ENCODE peak calls at places on chromosome 12, in five cellular contexts. T, V, D, N and E are unnamed samples.

GRCh38 chr12:113262710-113263109 is 41.4 kb downstream of the TPCN1 start:
- ATAC-seq in N (no peak), T (no peak), V (no peak), D (no peak), E (peak; percentile 17)

GRCh38 chr12:69726922-69727321 is 11.7 kb upstream of the RAB3IP start:
- ATAC-seq in D (no peak), N (no peak), V (no peak), T (no peak), E (no peak)

GRCh38 chr12:11863478-11863906 is 207.2 kb upstream of the BCL2L14 start:
- ATAC-seq in N (no peak), T (peak; percentile 64), D (no peak), V (no peak), E (peak; percentile 84)

GRCh38 chr12:6133642-6134041 is 9.2 kb upstream of the VWF start:
- ATAC-seq in N (no peak), T (no peak), V (no peak), D (no peak), E (no peak)

GRCh38 chr12:89417246-89417977 is 65.1 kb upstream of the DUSP6 start:
- ATAC-seq in N (no peak), T (no peak), V (no peak), D (no peak), E (no peak)

GRCh38 chr12:66803972-66804371 is 125.1 kb upstream of the GRIP1 start:
- ATAC-seq in V (no peak), D (no peak), T (no peak), N (no peak), E (no peak)

GRCh38 chr12:71767183-71767582 is 12.5 kb downstream of the RAB21 start:
- ATAC-seq in D (no peak), V (no peak), N (no peak), T (no peak), E (no peak)

GRCh38 chr12:50627491-50627890 is 122.7 kb downstream of the DIP2B start:
- ATAC-seq in T (no peak), V (no peak), D (no peak), N (no peak), E (no peak)

GRCh38 chr12:89514751-89515150 is 9.8 kb downstream of the GALNT4 start:
- ATAC-seq in V (no peak), T (no peak), N (peak; percentile 85), D (no peak), E (no peak)

GRCh38 chr12:115185529-115185928 is 501.6 kb upstream of the TBX3 start:
- ATAC-seq in D (no peak), N (no peak), T (peak; percentile 35), V (no peak), E (no peak)

GRCh38 chr12:21502164-21502496 is 541 bp downstream of the GOLT1B start:
- ATAC-seq in V (no peak), N (peak; percentile 30), T (peak; percentile 11), D (peak; percentile 54), E (no peak)

GRCh38 chr12:122691566-122691965 is 11.6 kb downstream of the HCAR2 start:
- ATAC-seq in D (no peak), T (no peak), N (no peak), V (no peak), E (no peak)

GRCh38 chr12:108915632-108916133 is 35.8 kb downstream of the DAO start:
- ATAC-seq in D (peak; percentile 82), V (no peak), T (no peak), N (no peak), E (no peak)

GRCh38 chr12:6943387-6943718 is 263 bp upstream of the RNU7-1 start:
- ATAC-seq in T (peak; percentile 71), N (peak; percentile 46), V (peak; percentile 31), D (peak; percentile 73), E (peak; percentile 76)

GRCh38 chr12:113327000-113327399 is 7.9 kb downstream of the SLC8B1 start:
- ATAC-seq in N (peak; percentile 62), V (no peak), D (no peak), T (no peak), E (no peak)

GRCh38 chr12:78891646-78892353 is 27.2 kb downstream of the SYT1 start:
- ATAC-seq in T (no peak), D (no peak), V (no peak), N (no peak), E (no peak)

GRCh38 chr12:102548543-102548942 is 68.2 kb upstream of the IGF1 start:
- ATAC-seq in T (no peak), V (no peak), D (no peak), N (no peak), E (no peak)

GRCh38 chr12:59375633-59376032 is 220.2 kb upstream of the SLC16A7 start:
- ATAC-seq in N (no peak), D (no peak), T (no peak), V (no peak), E (no peak)

GRCh38 chr12:123243851-123244250 is 10.6 kb downstream of the MTRFR start:
- ATAC-seq in T (no peak), D (no peak), N (no peak), V (peak; percentile 38), E (no peak)

GRCh38 chr12:126198966-126199692 is 1133.9 kb downstream of the AACS start:
- ATAC-seq in D (no peak), T (no peak), N (no peak), V (no peak), E (no peak)

GRCh38 chr12:78880078-78880477 is 15.5 kb downstream of the SYT1 start:
- ATAC-seq in T (no peak), V (no peak), D (no peak), N (no peak), E (no peak)

GRCh38 chr12:122235741-122236140 is 9.9 kb upstream of the DIABLO start:
- ATAC-seq in N (no peak), T (no peak), V (peak; percentile 76), D (no peak), E (no peak)

GRCh38 chr12:2435511-2435910 is 359.3 kb upstream of the FKBP4 start:
- ATAC-seq in V (no peak), T (no peak), N (no peak), D (no peak), E (no peak)

GRCh38 chr12:6116481-6117021 is 7.9 kb downstream of the VWF start:
- ATAC-seq in N (no peak), V (peak; percentile 49), D (no peak), T (peak; percentile 21), E (peak; percentile 63)

GRCh38 chr12:119681953-119682352 is 14.0 kb downstream of the PRKAB1 start:
- ATAC-seq in N (peak; percentile 93), T (no peak), V (no peak), D (peak; percentile 17), E (no peak)

GRCh38 chr12:94649349-94650142 is 811 bp downstream of the TMCC3 start:
- ATAC-seq in D (no peak), T (peak; percentile 77), N (peak; percentile 64), V (peak; percentile 86), E (peak; percentile 68)

GRCh38 chr12:108542320-108542719 is 18.7 kb downstream of the SART3 start:
- ATAC-seq in N (no peak), V (no peak), D (no peak), T (no peak), E (no peak)

GRCh38 chr12:646303-647038 is 16.8 kb downstream of the NINJ2 start:
- ATAC-seq in V (peak; percentile 89), T (peak; percentile 42), N (no peak), D (peak; percentile 8), E (peak; percentile 60)

GRCh38 chr12:65779091-65779642 is 45.1 kb upstream of the HMGA2 start:
- ATAC-seq in V (no peak), N (no peak), D (no peak), T (no peak), E (no peak)

GRCh38 chr12:6202846-6203245 is 2.6 kb downstream of the CD9 start:
- ATAC-seq in T (no peak), D (no peak), V (no peak), N (no peak), E (no peak)

GRCh38 chr12:51322452-51322851 is 1.5 kb downstream of the BIN2 start:
- ATAC-seq in V (no peak), N (peak; percentile 40), D (no peak), T (no peak), E (no peak)

GRCh38 chr12:29149691-29150382 is 759 bp downstream of the FAR2 start:
- ATAC-seq in T (peak; percentile 24), D (peak; percentile 36), V (no peak), N (no peak), E (peak; percentile 14)

GRCh38 chr12:3105690-3106479 is 28.7 kb downstream of the TSPAN9 start:
- ATAC-seq in D (no peak), V (no peak), N (no peak), T (peak; percentile 24), E (no peak)

GRCh38 chr12:4015225-4016076 is 142.3 kb upstream of the PARP11 start:
- ATAC-seq in N (no peak), D (no peak), V (peak; percentile 93), T (peak; percentile 16), E (no peak)

GRCh38 chr12:12442548-12443071 is 85.7 kb downstream of the BORCS5 start:
- ATAC-seq in V (no peak), N (no peak), D (no peak), T (no peak), E (peak; percentile 62)

GRCh38 chr12:116880817-116881324 is 370 bp downstream of the HRK start:
- ATAC-seq in T (no peak), D (peak; percentile 93), V (peak; percentile 93), N (peak; percentile 93), E (peak; percentile 58)
- TF ChIP-seq POLR2AphosphoS5 in T (no peak), D (no peak), V (no peak), N (no peak), E (no peak)

GRCh38 chr12:47804177-47804576 is 15.5 kb downstream of the HDAC7 start:
- ATAC-seq in V (no peak), T (no peak), D (no peak), N (no peak), E (no peak)
- H3K4me1 ChIP-seq in V (no peaks in the 10 kb centered on the region), T (peaks cover 100% of the 10 kb centered on the region), D (peaks cover 57% of the 10 kb centered on the region), N (peaks cover 35% of the 10 kb centered on the region), E (peaks cover 100% of the 10 kb centered on the region)

GRCh38 chr12:20426191-20426590 is 57.9 kb downstream of the PDE3A start:
- ATAC-seq in T (peak; percentile 37), V (no peak), D (no peak), N (no peak), E (peak; percentile 93)
- TF ChIP-seq EP300 in T (peak; percentile 55), V (no peak), D (no peak), N (no peak), E (no peak)

GRCh38 chr12:49233842-49234526 is 30.9 kb upstream of the TUBA1C start:
- ATAC-seq in D (peak; percentile 50), N (no peak), V (no peak), T (peak; percentile 79), E (peak; percentile 8)
- TF ChIP-seq POLR2AphosphoS5 in D (no peak), N (no peak), V (no peak), T (peak; percentile 55), E (no peak)

GRCh38 chr12:124484067-124484466 is 83.3 kb downstream of the NCOR2 start:
- ATAC-seq in N (no peak), V (no peak), D (no peak), T (no peak), E (no peak)
- H3K4me1 ChIP-seq in N (peaks cover 51% of the 10 kb centered on the region), V (peaks cover 33% of the 10 kb centered on the region), D (peaks cover 87% of the 10 kb centered on the region), T (peaks cover 13% of the 10 kb centered on the region), E (peaks cover 33% of the 10 kb centered on the region)